ENCODE peak calls at places on chromosomes 12 and 14, in six cellular contexts. I is activated CD4-positive, alpha-beta T cell treated with anti-CD3 and anti-CD28 coated beads, Interleukin-2, amount 10 ng/mL, durations not matched to agents 7 days and 5 days; K is progenitor cell of endocrine pancreas; J is AG04450; M is mesendoderm; L is cardiac muscle cell. Z is an unnamed sample.

GRCh38 chr14:53924754-53925153 is 31.9 kb downstream of the BMP4 start:
- DNase-seq in I (no peak), K (no peak), J (peak; percentile 54), M (no peak), L (peak; percentile 81), Z (peak; percentile 76)

GRCh38 chr14:26841920-26842741 is 244.3 kb upstream of the NOVA1 start:
- DNase-seq in I (no peak), K (no peak), J (peak; percentile 0), M (peak; percentile 81), L (peak; percentile 98), Z (peak; percentile 90)

GRCh38 chr12:96585977-96586376 is 96.6 kb downstream of the CFAP54 start:
- DNase-seq in I (no peak), K (no peak), J (no peak), M (no peak), L (no peak), Z (no peak)

GRCh38 chr12:84069699-84070098 is 842.9 kb downstream of the SLC6A15 start:
- DNase-seq in I (no peak), K (no peak), J (no peak), M (no peak), L (no peak), Z (no peak)

GRCh38 chr14:52583544-52583943 is 30.9 kb downstream of the GPR137C start:
- DNase-seq in I (no peak), K (no peak), J (no peak), M (no peak), L (no peak), Z (no peak)

GRCh38 chr12:85089792-85090191 is 53.6 kb downstream of the LRRIQ1 start:
- DNase-seq in I (no peak), K (no peak), J (no peak), M (no peak), L (no peak), Z (no peak)

GRCh38 chr14:72678360-72678759 is 215.5 kb downstream of the DPF3 start:
- DNase-seq in I (no peak), K (no peak), J (no peak), M (no peak), L (peak; percentile 13), Z (peak; percentile 50)

GRCh38 chr14:93946104-93946503 is 19.0 kb downstream of the FAM181A start:
- DNase-seq in I (no peak), K (no peak), J (no peak), M (peak; percentile 20), L (peak; percentile 23), Z (no peak)

GRCh38 chr14:90720336-90720735 is 95.9 kb downstream of the TTC7B start:
- DNase-seq in I (no peak), K (no peak), J (no peak), M (peak; percentile 26), L (peak; percentile 39), Z (no peak)

GRCh38 chr14:104665663-104666522 is 23.5 kb upstream of the INF2 start:
- DNase-seq in I (peak; percentile 64), K (peak; percentile 56), J (no peak), M (peak; percentile 85), L (no peak), Z (no peak)

GRCh38 chr12:130796985-130797686 is 41.9 kb downstream of the STX2 start:
- DNase-seq in I (peak; percentile 47), K (no peak), J (no peak), M (no peak), L (no peak), Z (no peak)

GRCh38 chr12:69481133-69481532 is 10.9 kb downstream of the FRS2 start:
- DNase-seq in I (no peak), K (no peak), J (no peak), M (no peak), L (no peak), Z (no peak)

GRCh38 chr12:1936406-1937320 is 18.2 kb upstream of the CACNA2D4 start:
- DNase-seq in I (no peak), K (no peak), J (peak; percentile 27), M (no peak), L (peak; percentile 39), Z (peak; percentile 35)

GRCh38 chr12:12539411-12539810 is 23.3 kb downstream of the DUSP16 start:
- DNase-seq in I (no peak), K (no peak), J (no peak), M (no peak), L (no peak), Z (no peak)

GRCh38 chr14:68405959-68406358 is 386.9 kb downstream of the ZFP36L1 start:
- DNase-seq in I (no peak), K (no peak), J (no peak), M (no peak), L (peak; percentile 25), Z (no peak)

GRCh38 chr14:105647784-105648608 is 121.6 kb downstream of the TMEM121 start:
- DNase-seq in I (no peak), K (no peak), J (no peak), M (no peak), L (no peak), Z (no peak)

GRCh38 chr14:25846232-25846631 is 751.6 kb downstream of the NOVA1 start:
- DNase-seq in I (no peak), K (no peak), J (no peak), M (no peak), L (no peak), Z (no peak)

GRCh38 chr12:108826115-108826806 is 31.1 kb downstream of the SSH1 start:
- DNase-seq in I (no peak), K (no peak), J (peak; percentile 83), M (peak; percentile 51), L (peak; percentile 94), Z (peak; percentile 89)

GRCh38 chr12:41407240-41407799 is 219.2 kb downstream of the PDZRN4 start:
- DNase-seq in I (no peak), K (no peak), J (no peak), M (peak; percentile 19), L (no peak), Z (no peak)

GRCh38 chr12:96271469-96272199 is 77.5 kb downstream of the ELK3 start:
- DNase-seq in I (no peak), K (no peak), J (no peak), M (no peak), L (no peak), Z (no peak)

GRCh38 chr14:35878272-35879140 is 52.4 kb downstream of the BRMS1L start:
- DNase-seq in I (no peak), K (no peak), J (peak; percentile 68), M (no peak), L (peak; percentile 92), Z (peak; percentile 69)

GRCh38 chr14:103734081-103734888 is 18.7 kb downstream of the ZFYVE21 start:
- DNase-seq in I (no peak), K (no peak), J (no peak), M (no peak), L (no peak), Z (no peak)

GRCh38 chr14:61475316-61475715 is 153.9 kb downstream of the PRKCH start:
- DNase-seq in I (peak; percentile 54), K (no peak), J (peak; percentile 43), M (peak; percentile 65), L (peak; percentile 92), Z (no peak)

Z was measured in non-pigmented ciliary epithelial cell.